ENCODE peak calls at places on chromosomes 16 and 17, in six cellular contexts. P, J, U, F, L and I are unnamed samples.

GRCh38 chr17:40498281-40499084 is 2.9 kb downstream of the TNS4 start:
- DNase-seq in P (no peak), J (no peak), U (no peak), F (no peak), L (no peak), I (no peak)

GRCh38 chr16:55499951-55500350 is 8.9 kb upstream of the LPCAT2 start:
- DNase-seq in P (no peak), J (no peak), U (peak), F (no peak), L (peak), I (no peak)

GRCh38 chr17:33234930-33235685 is 58.0 kb downstream of the ASIC2 start:
- DNase-seq in P (peak), J (no peak), U (peak), F (peak), L (peak), I (peak)

GRCh38 chr16:64019339-64019738 is 1102.5 kb downstream of the CDH11 start:
- DNase-seq in P (no peak), J (no peak), U (no peak), F (no peak), L (no peak), I (no peak)

GRCh38 chr16:4217246-4218131 is 24.4 kb downstream of the SRL start:
- DNase-seq in P (peak), J (no peak), U (peak), F (peak), L (peak), I (peak)

GRCh38 chr17:75553553-75554110 is 28.1 kb downstream of the LLGL2 start:
- DNase-seq in P (no peak), J (no peak), U (no peak), F (no peak), L (no peak), I (no peak)

GRCh38 chr16:19601083-19601976 is 45.8 kb downstream of the VPS35L start:
- DNase-seq in P (no peak), J (no peak), U (peak), F (no peak), L (no peak), I (peak)

GRCh38 chr17:64411999-64412771 is 21.5 kb upstream of the PECAM1 start:
- DNase-seq in P (peak), J (peak), U (peak), F (peak), L (peak), I (peak)

GRCh38 chr17:83173180-83173996 is 94.0 kb downstream of the METRNL start:
- DNase-seq in P (no peak), J (peak), U (peak), F (no peak), L (peak), I (no peak)

GRCh38 chr17:41545829-41546410 is 17.8 kb upstream of the KRT19 start:
- DNase-seq in P (no peak), J (no peak), U (no peak), F (no peak), L (no peak), I (no peak)

GRCh38 chr16:70553175-70553574 is 29.6 kb downstream of the SF3B3 start:
- DNase-seq in P (no peak), J (no peak), U (no peak), F (no peak), L (no peak), I (no peak)

GRCh38 chr17:9959377-9959981 is 54.4 kb upstream of the RCVRN start:
- DNase-seq in P (no peak), J (peak), U (peak), F (no peak), L (peak), I (peak)

GRCh38 chr17:12107905-12108304 is 87.2 kb downstream of the MAP2K4 start:
- DNase-seq in P (no peak), J (no peak), U (no peak), F (no peak), L (no peak), I (no peak)

GRCh38 chr17:7351665-7352558 is at the start of gene KCTD11:
- DNase-seq in P (peak), J (peak), U (peak), F (peak), L (peak), I (peak)

GRCh38 chr16:85492617-85492957 is 120.5 kb upstream of the GSE1 start:
- DNase-seq in P (no peak), J (no peak), U (no peak), F (no peak), L (no peak), I (no peak)

GRCh38 chr16:83533193-83533592 is 274.6 kb upstream of the HSBP1 start:
- DNase-seq in P (no peak), J (no peak), U (no peak), F (no peak), L (no peak), I (no peak)

GRCh38 chr17:78144146-78144719 is 2.0 kb upstream of the C17orf99 start:
- DNase-seq in P (peak), J (peak), U (peak), F (peak), L (peak), I (peak)

GRCh38 chr16:35543486-35543885 is 2084.1 kb downstream of the TP53TG3F start:
- DNase-seq in P (no peak), J (no peak), U (no peak), F (no peak), L (no peak), I (no peak)

GRCh38 chr17:80899402-80900268 is 92.0 kb upstream of the CHMP6 start:
- DNase-seq in P (no peak), J (no peak), U (peak), F (no peak), L (no peak), I (no peak)

GRCh38 chr17:336110-337021 is 16.2 kb downstream of the RPH3AL start:
- DNase-seq in P (peak), J (peak), U (no peak), F (peak), L (peak), I (peak)

GRCh38 chr16:6496996-6497395 is 835.6 kb upstream of the RBFOX1 start:
- DNase-seq in P (no peak), J (no peak), U (no peak), F (no peak), L (no peak), I (no peak)

GRCh38 chr17:78442648-78443128 is 64.2 kb downstream of the PGS1 start:
- DNase-seq in P (peak), J (peak), U (no peak), F (peak), L (peak), I (peak)

GRCh38 chr16:49833055-49833454 is 22.9 kb downstream of the ZNF423 start:
- DNase-seq in P (peak), J (no peak), U (peak), F (peak), L (peak), I (peak)

GRCh38 chr17:77316191-77316641 is 175.4 kb downstream of the SEC14L1 start:
- DNase-seq in P (no peak), J (peak), U (peak), F (peak), L (peak), I (peak)

GRCh38 chr17:81427446-81428120 is 32.3 kb downstream of the BAHCC1 start:
- DNase-seq in P (peak), J (peak), U (no peak), F (peak), L (no peak), I (no peak)

GRCh38 chr17:65595071-65595655 is 33.7 kb upstream of the AXIN2 start:
- DNase-seq in P (no peak), J (no peak), U (no peak), F (no peak), L (peak), I (no peak)

GRCh38 chr17:39196820-39197331 is 593 bp downstream of the CACNB1 start:
- DNase-seq in P (no peak), J (no peak), U (peak), F (peak), L (peak), I (peak)

GRCh38 chr16:12081048-12081404 is 104.5 kb downstream of the SNX29 start:
- DNase-seq in P (no peak), J (no peak), U (no peak), F (no peak), L (no peak), I (no peak)

GRCh38 chr16:83441523-83441922 is 366.3 kb upstream of the HSBP1 start:
- DNase-seq in P (no peak), J (no peak), U (no peak), F (no peak), L (no peak), I (no peak)

GRCh38 chr17:27217631-27218030 is 76.3 kb upstream of the WSB1 start:
- DNase-seq in P (no peak), J (no peak), U (no peak), F (no peak), L (no peak), I (no peak)

DNA sequence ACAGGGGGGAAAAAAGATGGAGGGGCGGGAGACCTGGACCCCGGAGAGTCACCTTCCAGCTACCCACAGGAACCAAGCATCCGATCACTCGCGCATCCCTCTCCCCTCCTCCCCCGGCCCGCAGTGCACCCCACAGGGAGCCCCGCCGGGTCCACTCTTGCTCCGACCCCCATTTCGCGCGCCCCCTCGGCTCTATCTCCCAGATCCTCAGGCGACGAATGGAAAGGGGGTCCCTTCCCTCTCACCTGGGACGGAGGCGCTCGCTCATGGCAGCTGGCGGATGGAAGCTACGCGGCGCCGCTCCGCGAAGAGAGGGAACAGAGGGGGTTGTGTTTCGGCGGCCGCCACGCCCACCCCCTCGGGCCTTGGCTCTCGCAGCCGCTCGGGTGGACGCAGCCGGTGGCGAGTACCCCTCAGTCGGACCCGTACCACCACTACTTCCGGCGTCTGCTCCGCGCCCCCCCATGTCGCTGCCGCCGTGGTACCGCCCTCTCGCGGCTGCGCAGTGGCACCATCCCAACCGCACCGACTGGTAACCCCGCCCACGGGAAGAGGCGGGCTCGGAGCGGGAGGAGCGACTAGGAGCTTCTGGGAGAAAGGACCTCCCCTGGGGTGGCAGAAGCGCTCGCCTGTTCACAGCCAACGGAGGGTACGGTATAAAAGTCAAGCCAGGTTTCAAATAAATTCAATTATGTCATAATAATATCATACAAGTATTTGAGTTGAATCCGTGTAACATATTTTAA is 29.7 kb downstream of the CPSF4L start:
- DNase-seq in P (peak), J (peak), U (peak), F (peak), L (peak), I (peak)
- TF ChIP-seq CTCF in P (peak), J (peak), U (no peak), F (peak), L (peak), I (peak)

GRCh38 chr16:65710107-65710506 is 588.2 kb upstream of the CDH11 start:
- DNase-seq in P (no peak), J (no peak), U (no peak), F (no peak), L (no peak), I (no peak)

GRCh38 chr16:65700599-65700998 is 578.7 kb upstream of the CDH11 start:
- DNase-seq in P (no peak), J (no peak), U (no peak), F (no peak), L (no peak), I (no peak)

GRCh38 chr16:65698943-65699342 is 577.1 kb upstream of the CDH11 start:
- DNase-seq in P (no peak), J (no peak), U (peak), F (no peak), L (no peak), I (peak)

GRCh38 chr16:65702707-65703402 is 581.0 kb upstream of the CDH11 start:
- DNase-seq in P (no peak), J (no peak), U (no peak), F (no peak), L (no peak), I (no peak)

DNA sequence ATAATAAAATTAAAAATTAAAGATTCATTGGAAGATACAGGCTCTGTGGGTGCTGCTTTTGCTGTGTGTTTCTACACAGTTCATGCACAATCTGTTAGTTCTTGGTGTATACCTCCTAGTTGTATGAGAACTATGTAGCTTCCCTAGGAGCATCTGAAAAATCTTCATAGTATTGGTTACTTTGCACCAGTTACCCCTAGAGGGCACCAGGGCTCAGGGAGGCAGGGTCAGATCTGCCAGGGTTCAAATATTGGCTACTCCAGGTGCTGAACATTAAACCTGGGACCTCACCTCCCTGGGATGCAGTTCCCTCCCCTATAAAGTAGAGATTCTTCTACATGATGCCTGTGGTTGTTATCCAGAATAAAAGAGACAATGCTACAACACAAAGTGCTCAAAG is 583.0 kb upstream of the CDH11 start:
- DNase-seq in P (no peak), J (no peak), U (no peak), F (no peak), L (no peak), I (no peak)
- TF ChIP-seq CTCF in P (peak), J (peak), U (peak), F (no peak), L (no peak), I (no peak)

GRCh38 chr17:17806611-17807010 is 30.2 kb downstream of the SREBF1 start:
- DNase-seq in P (no peak), J (peak), U (no peak), F (no peak), L (no peak), I (no peak)
- TF ChIP-seq CTCF in P (no peak), J (no peak), U (no peak), F (no peak), L (no peak), I (no peak)

GRCh38 chr17:79659376-79659775 is 48.5 kb upstream of the RBFOX3 start:
- DNase-seq in P (no peak), J (no peak), U (no peak), F (no peak), L (no peak), I (no peak)

GRCh38 chr17:79657036-79657435 is 46.2 kb upstream of the RBFOX3 start:
- DNase-seq in P (no peak), J (no peak), U (no peak), F (no peak), L (no peak), I (peak)

GRCh38 chr17:79657861-79658810 is 47.3 kb upstream of the RBFOX3 start:
- DNase-seq in P (no peak), J (no peak), U (no peak), F (no peak), L (no peak), I (peak)

GRCh38 chr17:79661292-79662041 is 50.6 kb upstream of the RBFOX3 start:
- DNase-seq in P (no peak), J (no peak), U (no peak), F (no peak), L (no peak), I (no peak)

GRCh38 chr17:79658811-79659207 is 48.0 kb upstream of the RBFOX3 start:
- DNase-seq in P (no peak), J (no peak), U (peak), F (no peak), L (no peak), I (peak)
- TF ChIP-seq CTCF in P (peak), J (peak), U (peak), F (no peak), L (peak), I (no peak)

GRCh38 chr17:3551189-3551588 is 6.4 kb downstream of the TRPV3 start:
- DNase-seq in P (no peak), J (no peak), U (no peak), F (no peak), L (no peak), I (no peak)
- TF ChIP-seq CTCF in P (no peak), J (no peak), U (no peak), F (no peak), L (no peak), I (no peak)

GRCh38 chr16:67526149-67526732 is 2.4 kb upstream of the RIPOR1 start:
- DNase-seq in P (no peak), J (no peak), U (no peak), F (no peak), L (no peak), I (no peak)

GRCh38 chr16:67530013-67530939 is 1.6 kb downstream of the RIPOR1 start:
- DNase-seq in P (peak), J (peak), U (peak), F (peak), L (peak), I (peak)

GRCh38 chr16:67528870-67529638 is 425 bp downstream of the RIPOR1 start:
- DNase-seq in P (peak), J (no peak), U (peak), F (peak), L (peak), I (no peak)

GRCh38 chr16:67529639-67530012 is 997 bp downstream of the RIPOR1 start:
- DNase-seq in P (no peak), J (no peak), U (no peak), F (peak), L (no peak), I (no peak)

DNA sequence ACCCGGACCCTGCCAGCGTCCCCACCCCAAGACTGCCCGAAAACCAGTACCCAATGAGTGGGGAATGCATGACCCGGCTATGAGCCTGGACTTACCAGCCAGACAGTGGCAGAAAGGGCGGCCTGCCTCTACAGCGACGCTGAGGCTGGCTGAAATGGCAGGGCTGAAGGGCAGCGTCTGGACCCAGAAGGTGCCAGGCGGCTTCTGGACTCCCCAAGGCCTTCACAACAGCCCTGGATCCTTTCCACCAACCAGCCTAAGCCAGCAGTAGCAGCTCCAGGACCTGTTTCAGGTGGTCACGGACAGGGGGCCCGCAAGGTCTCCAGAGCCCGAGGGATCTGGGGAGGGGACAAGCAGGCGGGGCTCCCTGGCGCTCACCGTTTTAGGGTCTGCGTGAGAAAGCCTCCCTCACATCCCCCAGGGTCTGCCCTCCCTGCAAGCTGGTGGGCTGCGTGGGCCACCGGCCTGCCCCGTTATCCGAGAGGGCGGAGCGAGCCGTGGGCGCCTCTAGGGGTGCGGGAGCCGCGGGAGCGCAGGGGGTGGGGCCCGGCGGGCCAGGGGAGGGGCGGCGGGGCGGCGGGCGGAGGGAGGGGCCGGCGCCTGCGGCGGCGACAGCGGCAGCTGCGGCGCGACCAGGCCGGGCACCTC is at the start of gene RIPOR1:
- DNase-seq in P (peak), J (peak), U (peak), F (peak), L (peak), I (peak)
- TF ChIP-seq CTCF in P (no peak), J (no peak), U (no peak), F (no peak), L (no peak), I (no peak)

DNA sequence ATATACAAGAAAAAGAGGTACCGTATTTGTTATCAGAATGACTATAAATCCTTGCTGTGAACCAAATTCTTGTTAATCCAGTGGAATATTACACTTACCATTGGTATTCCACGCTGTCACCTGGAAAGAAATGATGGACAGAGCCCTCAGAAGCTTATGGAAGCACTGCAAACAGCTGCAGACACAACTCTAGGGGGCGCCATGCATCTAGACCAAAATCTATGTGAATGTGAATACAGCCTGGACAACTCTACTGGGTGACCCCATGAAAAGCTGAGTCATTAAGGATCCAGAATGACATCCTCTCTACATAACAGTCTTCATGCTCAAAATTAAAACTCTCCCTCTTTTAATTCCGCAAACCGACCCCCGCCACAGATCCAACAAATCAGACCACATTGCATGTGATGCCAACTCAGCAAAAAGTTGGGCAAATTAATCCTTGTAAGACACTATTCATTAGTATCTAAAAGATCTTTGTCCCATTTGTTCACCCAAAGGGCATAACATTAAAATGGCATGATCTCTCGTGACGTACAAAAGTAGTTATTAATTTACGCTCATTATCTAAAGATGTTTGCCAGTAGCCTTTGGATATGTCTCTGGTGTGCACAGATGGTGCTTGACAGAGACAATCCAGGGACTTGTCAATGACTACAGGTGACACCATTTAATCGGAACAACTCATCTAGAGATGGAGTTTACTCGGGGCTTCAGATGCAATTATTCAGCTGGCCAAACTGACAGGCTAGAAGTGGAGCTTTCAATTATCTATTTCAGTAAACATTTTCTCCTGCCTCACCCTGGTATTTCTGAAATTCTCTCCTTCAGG is 552.7 kb upstream of the PSMD7 start:
- DNase-seq in P (no peak), J (no peak), U (no peak), F (no peak), L (no peak), I (no peak)
- TF ChIP-seq CTCF in P (peak), J (no peak), U (no peak), F (no peak), L (no peak), I (no peak)